ENCODE peak calls at places on chromosomes 11 and 22, in seven cellular contexts. S, F, H, C, Z, B and R are unnamed samples.
A peak's percentile ranks its signal among the peaks of the same experiment; 100 is the strongest.

GRCh38 chr11:27201454-27202302 is 161.1 kb downstream of the BBOX1 start:
- DNase-seq in S (peak; percentile 13), F (no peak), H (no peak), C (peak; percentile 98), Z (peak; percentile 96), B (peak; percentile 41), R (no peak)

GRCh38 chr22:17980638-17981051 is 43.7 kb downstream of the MICAL3 start:
- DNase-seq in S (no peak), F (no peak), H (peak; percentile 83), C (no peak), Z (peak; percentile 73), B (peak; percentile 75), R (peak; percentile 8)

GRCh38 chr11:121575250-121575962 is 122.6 kb upstream of the SORL1-AS1 start:
- DNase-seq in S (no peak), F (peak; percentile 74), H (peak; percentile 60), C (peak; percentile 82), Z (no peak), B (no peak), R (no peak)

GRCh38 chr11:1149545-1149944 is 8.2 kb upstream of the MUC5AC start:
- DNase-seq in S (no peak), F (no peak), H (peak; percentile 61), C (no peak), Z (no peak), B (no peak), R (no peak)

GRCh38 chr11:55714982-55715888 is 53.2 kb downstream of the OR4C6 start:
- DNase-seq in S (no peak), F (no peak), H (no peak), C (no peak), Z (no peak), B (peak; percentile 3), R (no peak)

GRCh38 chr11:64170419-64170818 is 4.5 kb upstream of the MACROD1 start:
- DNase-seq in S (no peak), F (no peak), H (no peak), C (no peak), Z (no peak), B (no peak), R (no peak)

GRCh38 chr11:33273656-33274055 is 16.5 kb downstream of the HIPK3 start:
- DNase-seq in S (no peak), F (no peak), H (no peak), C (no peak), Z (no peak), B (no peak), R (no peak)

GRCh38 chr11:122803306-122803705 is 35.0 kb upstream of the CRTAM start:
- DNase-seq in S (no peak), F (no peak), H (no peak), C (no peak), Z (no peak), B (no peak), R (no peak)

GRCh38 chr11:31328698-31329097 is 40.8 kb downstream of the DCDC1 start:
- DNase-seq in S (no peak), F (no peak), H (peak; percentile 32), C (no peak), Z (no peak), B (no peak), R (no peak)

GRCh38 chr11:44456544-44457270 is 108.8 kb upstream of the CD82 start:
- DNase-seq in S (no peak), F (no peak), H (no peak), C (no peak), Z (no peak), B (no peak), R (no peak)

GRCh38 chr11:1604181-1604580 is 4.1 kb downstream of the KRTAP5-3 start:
- DNase-seq in S (no peak), F (no peak), H (peak; percentile 74), C (peak; percentile 43), Z (no peak), B (no peak), R (no peak)

GRCh38 chr11:37857726-37858125 is 1259.7 kb upstream of the RAG2 start:
- DNase-seq in S (no peak), F (no peak), H (no peak), C (no peak), Z (no peak), B (no peak), R (no peak)

GRCh38 chr11:123526027-123526805 is 96.1 kb downstream of the GRAMD1B start:
- DNase-seq in S (no peak), F (no peak), H (peak; percentile 18), C (no peak), Z (no peak), B (no peak), R (no peak)

GRCh38 chr22:41446057-41446501 is 522 bp downstream of the TOB2 start:
- DNase-seq in S (no peak), F (no peak), H (no peak), C (peak; percentile 76), Z (peak; percentile 55), B (no peak), R (no peak)

GRCh38 chr11:118002541-118003019 is 16.4 kb downstream of the IL10RA start:
- DNase-seq in S (no peak), F (no peak), H (no peak), C (peak; percentile 91), Z (peak; percentile 55), B (no peak), R (no peak)

GRCh38 chr11:75334402-75334891 is 17.0 kb downstream of the ARRB1 start:
- DNase-seq in S (no peak), F (no peak), H (no peak), C (no peak), Z (no peak), B (no peak), R (no peak)

GRCh38 chr11:75337195-75337654 is 14.2 kb downstream of the ARRB1 start:
- DNase-seq in S (no peak), F (no peak), H (no peak), C (peak; percentile 82), Z (peak; percentile 71), B (no peak), R (no peak)

GRCh38 chr11:75333807-75334140 is 17.7 kb downstream of the ARRB1 start:
- DNase-seq in S (no peak), F (no peak), H (no peak), C (no peak), Z (no peak), B (no peak), R (no peak)

GRCh38 chr11:75333022-75333806 is 18.2 kb downstream of the ARRB1 start:
- DNase-seq in S (no peak), F (no peak), H (no peak), C (no peak), Z (no peak), B (no peak), R (no peak)

GRCh38 chr11:75334976-75335375 is 16.5 kb downstream of the ARRB1 start:
- DNase-seq in S (no peak), F (no peak), H (no peak), C (no peak), Z (no peak), B (no peak), R (no peak)
- H3K4me1 ChIP-seq in S (peaks cover 69% of the 10 kb centered on the region), F (peaks cover 16% of the 10 kb centered on the region), H (peaks cover 94% of the 10 kb centered on the region), C (peaks cover 95% of the 10 kb centered on the region), Z (peaks cover 63% of the 10 kb centered on the region), B (peaks cover 7% of the 10 kb centered on the region), R (peaks cover 33% of the 10 kb centered on the region)

GRCh38 chr22:46081036-46081830 is 69.1 kb upstream of the PPARA start:
- DNase-seq in S (no peak), F (no peak), H (peak; percentile 49), C (peak; percentile 76), Z (no peak), B (no peak), R (no peak)

GRCh38 chr22:46083383-46084350 is 66.7 kb upstream of the PPARA start:
- DNase-seq in S (no peak), F (no peak), H (peak; percentile 34), C (peak; percentile 72), Z (no peak), B (no peak), R (no peak)

GRCh38 chr22:46082633-46083032 is 67.7 kb upstream of the PPARA start:
- DNase-seq in S (no peak), F (no peak), H (no peak), C (peak; percentile 29), Z (no peak), B (no peak), R (no peak)

GRCh38 chr22:46079861-46080821 is 70.2 kb upstream of the PPARA start:
- DNase-seq in S (no peak), F (no peak), H (peak; percentile 88), C (peak; percentile 95), Z (no peak), B (no peak), R (no peak)

GRCh38 chr22:46081831-46082210 is 68.5 kb upstream of the PPARA start:
- DNase-seq in S (no peak), F (no peak), H (peak; percentile 60), C (peak; percentile 68), Z (no peak), B (no peak), R (no peak)
- H3K4me1 ChIP-seq in S (peaks cover 82% of the 10 kb centered on the region), F (no peaks in the 10 kb centered on the region), H (peaks cover 46% of the 10 kb centered on the region), C (peaks cover 99% of the 10 kb centered on the region), Z (peaks cover 4% of the 10 kb centered on the region), B (no peaks in the 10 kb centered on the region), R (no peaks in the 10 kb centered on the region)

DNA sequence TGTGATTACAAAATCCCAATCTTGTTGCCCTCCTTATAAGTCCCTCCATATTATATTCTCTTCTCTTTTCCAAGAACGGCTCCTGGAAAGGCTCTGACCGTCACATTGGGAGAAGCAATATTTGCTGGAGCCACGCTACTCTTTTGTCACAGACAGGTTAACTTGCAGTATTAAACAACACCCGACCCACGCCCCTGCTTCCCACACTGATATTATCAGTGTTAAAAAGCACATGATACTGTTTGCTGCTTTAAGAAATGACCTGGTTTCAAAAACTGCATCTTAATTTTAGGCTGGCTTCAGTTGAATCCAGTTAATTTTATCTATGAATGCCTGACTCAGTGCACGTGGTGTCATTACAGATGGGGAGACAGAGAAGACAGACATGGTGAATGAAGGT is 3.1 kb downstream of the FLI1 start:
- DNase-seq in S (no peak), F (no peak), H (no peak), C (no peak), Z (no peak), B (no peak), R (peak; percentile 27)
- H3K4me1 ChIP-seq in S (peaks cover 8% of the 10 kb centered on the region), F (peaks cover 35% of the 10 kb centered on the region), H (peaks cover 11% of the 10 kb centered on the region), C (peaks cover 29% of the 10 kb centered on the region), Z (peaks cover 8% of the 10 kb centered on the region), B (peaks cover 57% of the 10 kb centered on the region), R (peaks cover 77% of the 10 kb centered on the region)

GRCh38 chr11:8105133-8105532 is 24.1 kb downstream of the TUB start:
- DNase-seq in S (no peak), F (no peak), H (no peak), C (no peak), Z (no peak), B (no peak), R (no peak)

GRCh38 chr11:8101421-8101820 is 20.4 kb downstream of the TUB start:
- DNase-seq in S (no peak), F (no peak), H (no peak), C (peak; percentile 32), Z (peak; percentile 2), B (no peak), R (no peak)

GRCh38 chr11:8102296-8102915 is 21.4 kb downstream of the TUB start:
- DNase-seq in S (no peak), F (no peak), H (no peak), C (no peak), Z (no peak), B (no peak), R (no peak)

GRCh38 chr11:8103909-8104308 is 22.9 kb downstream of the TUB start:
- DNase-seq in S (no peak), F (no peak), H (no peak), C (no peak), Z (peak; percentile 1), B (no peak), R (no peak)

DNA sequence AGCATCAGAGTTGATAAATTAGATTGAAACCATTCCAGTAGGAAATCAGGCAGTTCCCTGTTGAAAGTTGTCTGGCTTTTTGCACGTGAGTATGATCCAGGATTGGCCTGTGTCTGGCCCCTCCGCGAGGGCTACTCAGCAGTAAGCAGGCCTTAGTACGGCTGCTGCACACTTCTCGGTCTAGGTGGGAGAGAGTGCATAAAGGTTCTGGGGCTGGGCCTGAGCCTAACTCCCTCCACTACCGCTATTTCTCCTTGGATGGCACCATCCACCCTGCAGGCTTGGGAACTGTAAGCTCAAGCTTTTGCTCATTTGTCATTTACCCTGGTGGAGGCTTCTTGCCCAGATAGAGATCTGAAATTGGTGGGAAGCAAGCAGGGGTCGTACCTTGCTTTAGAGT is 22.0 kb downstream of the TUB start:
- DNase-seq in S (no peak), F (no peak), H (no peak), C (no peak), Z (no peak), B (no peak), R (no peak)
- H3K4me1 ChIP-seq in S (no peaks in the 10 kb centered on the region), F (no peaks in the 10 kb centered on the region), H (no peaks in the 10 kb centered on the region), C (no peaks in the 10 kb centered on the region), Z (no peaks in the 10 kb centered on the region), B (no peaks in the 10 kb centered on the region), R (no peaks in the 10 kb centered on the region)